ENCODE peak calls at places on chromosome 9, in eight cellular contexts. One of them, this sample, is unnamed.

GRCh38 chr9:5437254-5438216 is at the start of gene PLGRKT:
- DNase-seq in nephron progenitor cell: peak; percentile 88
- DNase-seq in lower lobe of right lung: peak; percentile 98
- DNase-seq in NCI-H69: peak; percentile 97
- DNase-seq in natural killer cell: peak; percentile 85
- DNase-seq in pons: peak; percentile 98
- DNase-seq in stimulated activated CD8-positive, alpha-beta memory T cell treated with anti-CD3 and anti-CD28 coated beads, Interleukin-12 subunit alpha, Interleukin-12 subunit beta, amount 100 ng/mL, for 4 hours: peak; percentile 80
- DNase-seq in ACHN: peak; percentile 93
- DNase-seq in this sample: peak; percentile 94

GRCh38 chr9:97768731-97769130 is 71.6 kb upstream of the XPA start:
- DNase-seq in nephron progenitor cell: no peak
- DNase-seq in lower lobe of right lung: no peak
- DNase-seq in NCI-H69: no peak
- DNase-seq in natural killer cell: no peak
- DNase-seq in pons: no peak
- DNase-seq in stimulated activated CD8-positive, alpha-beta memory T cell treated with anti-CD3 and anti-CD28 coated beads, Interleukin-12 subunit alpha, Interleukin-12 subunit beta, amount 100 ng/mL, for 4 hours: no peak
- DNase-seq in ACHN: no peak
- DNase-seq in this sample: no peak

GRCh38 chr9:1262367-1262766 is 212.2 kb downstream of the DMRT2 start:
- DNase-seq in nephron progenitor cell: no peak
- DNase-seq in lower lobe of right lung: no peak
- DNase-seq in NCI-H69: no peak
- DNase-seq in natural killer cell: no peak
- DNase-seq in pons: no peak
- DNase-seq in stimulated activated CD8-positive, alpha-beta memory T cell treated with anti-CD3 and anti-CD28 coated beads, Interleukin-12 subunit alpha, Interleukin-12 subunit beta, amount 100 ng/mL, for 4 hours: no peak
- DNase-seq in ACHN: no peak
- DNase-seq in this sample: no peak

GRCh38 chr9:97419315-97419867 is 7.5 kb downstream of the TDRD7 start:
- DNase-seq in nephron progenitor cell: no peak
- DNase-seq in lower lobe of right lung: no peak
- DNase-seq in NCI-H69: peak; percentile 50
- DNase-seq in natural killer cell: no peak
- DNase-seq in pons: no peak
- DNase-seq in stimulated activated CD8-positive, alpha-beta memory T cell treated with anti-CD3 and anti-CD28 coated beads, Interleukin-12 subunit alpha, Interleukin-12 subunit beta, amount 100 ng/mL, for 4 hours: no peak
- DNase-seq in ACHN: peak; percentile 7
- DNase-seq in this sample: no peak

GRCh38 chr9:79263666-79264460 is 307.9 kb upstream of the TLE4 start:
- DNase-seq in nephron progenitor cell: no peak
- DNase-seq in lower lobe of right lung: no peak
- DNase-seq in NCI-H69: peak; percentile 95
- DNase-seq in natural killer cell: no peak
- DNase-seq in pons: no peak
- DNase-seq in stimulated activated CD8-positive, alpha-beta memory T cell treated with anti-CD3 and anti-CD28 coated beads, Interleukin-12 subunit alpha, Interleukin-12 subunit beta, amount 100 ng/mL, for 4 hours: no peak
- DNase-seq in ACHN: no peak
- DNase-seq in this sample: no peak

GRCh38 chr9:128160603-128160987 is 530 bp downstream of the BBLN start:
- DNase-seq in nephron progenitor cell: peak; percentile 41
- DNase-seq in lower lobe of right lung: no peak
- DNase-seq in NCI-H69: peak; percentile 51
- DNase-seq in natural killer cell: peak; percentile 26
- DNase-seq in pons: no peak
- DNase-seq in stimulated activated CD8-positive, alpha-beta memory T cell treated with anti-CD3 and anti-CD28 coated beads, Interleukin-12 subunit alpha, Interleukin-12 subunit beta, amount 100 ng/mL, for 4 hours: peak; percentile 55
- DNase-seq in ACHN: no peak
- DNase-seq in this sample: no peak

GRCh38 chr9:125844611-125845010 is 97.4 kb downstream of the PBX3 start:
- DNase-seq in nephron progenitor cell: no peak
- DNase-seq in lower lobe of right lung: no peak
- DNase-seq in NCI-H69: peak; percentile 94
- DNase-seq in natural killer cell: no peak
- DNase-seq in pons: no peak
- DNase-seq in stimulated activated CD8-positive, alpha-beta memory T cell treated with anti-CD3 and anti-CD28 coated beads, Interleukin-12 subunit alpha, Interleukin-12 subunit beta, amount 100 ng/mL, for 4 hours: no peak
- DNase-seq in ACHN: no peak
- DNase-seq in this sample: no peak

GRCh38 chr9:80125731-80126264 is 554.0 kb downstream of the TLE4 start:
- DNase-seq in nephron progenitor cell: no peak
- DNase-seq in lower lobe of right lung: no peak
- DNase-seq in NCI-H69: no peak
- DNase-seq in natural killer cell: no peak
- DNase-seq in pons: no peak
- DNase-seq in stimulated activated CD8-positive, alpha-beta memory T cell treated with anti-CD3 and anti-CD28 coated beads, Interleukin-12 subunit alpha, Interleukin-12 subunit beta, amount 100 ng/mL, for 4 hours: no peak
- DNase-seq in ACHN: no peak
- DNase-seq in this sample: no peak

GRCh38 chr9:130983283-130983670 is 25.7 kb upstream of the LAMC3 start:
- DNase-seq in nephron progenitor cell: no peak
- DNase-seq in lower lobe of right lung: no peak
- DNase-seq in NCI-H69: no peak
- DNase-seq in natural killer cell: no peak
- DNase-seq in pons: no peak
- DNase-seq in stimulated activated CD8-positive, alpha-beta memory T cell treated with anti-CD3 and anti-CD28 coated beads, Interleukin-12 subunit alpha, Interleukin-12 subunit beta, amount 100 ng/mL, for 4 hours: no peak
- DNase-seq in ACHN: no peak
- DNase-seq in this sample: no peak

GRCh38 chr9:22154064-22154463 is 145.0 kb upstream of the CDKN2B start:
- DNase-seq in nephron progenitor cell: no peak
- DNase-seq in lower lobe of right lung: no peak
- DNase-seq in NCI-H69: no peak
- DNase-seq in natural killer cell: no peak
- DNase-seq in pons: no peak
- DNase-seq in stimulated activated CD8-positive, alpha-beta memory T cell treated with anti-CD3 and anti-CD28 coated beads, Interleukin-12 subunit alpha, Interleukin-12 subunit beta, amount 100 ng/mL, for 4 hours: no peak
- DNase-seq in ACHN: no peak
- DNase-seq in this sample: no peak

GRCh38 chr9:33676746-33677505 is 118.4 kb upstream of the PRSS3 start:
- DNase-seq in nephron progenitor cell: peak; percentile 76
- DNase-seq in lower lobe of right lung: peak; percentile 46
- DNase-seq in NCI-H69: peak; percentile 89
- DNase-seq in natural killer cell: peak; percentile 20
- DNase-seq in pons: no peak
- DNase-seq in stimulated activated CD8-positive, alpha-beta memory T cell treated with anti-CD3 and anti-CD28 coated beads, Interleukin-12 subunit alpha, Interleukin-12 subunit beta, amount 100 ng/mL, for 4 hours: peak; percentile 7
- DNase-seq in ACHN: no peak
- DNase-seq in this sample: no peak

GRCh38 chr9:19464764-19465570 is 56.2 kb downstream of the ACER2 start:
- DNase-seq in nephron progenitor cell: peak; percentile 84
- DNase-seq in lower lobe of right lung: peak; percentile 70
- DNase-seq in NCI-H69: peak; percentile 90
- DNase-seq in natural killer cell: peak; percentile 62
- DNase-seq in pons: peak; percentile 49
- DNase-seq in stimulated activated CD8-positive, alpha-beta memory T cell treated with anti-CD3 and anti-CD28 coated beads, Interleukin-12 subunit alpha, Interleukin-12 subunit beta, amount 100 ng/mL, for 4 hours: peak; percentile 48
- DNase-seq in ACHN: peak; percentile 80
- DNase-seq in this sample: peak; percentile 84

GRCh38 chr9:137606005-137606601 is 617 bp downstream of the ARRDC1 start:
- DNase-seq in nephron progenitor cell: peak; percentile 57
- DNase-seq in lower lobe of right lung: peak; percentile 80
- DNase-seq in NCI-H69: peak; percentile 72
- DNase-seq in natural killer cell: no peak
- DNase-seq in pons: no peak
- DNase-seq in stimulated activated CD8-positive, alpha-beta memory T cell treated with anti-CD3 and anti-CD28 coated beads, Interleukin-12 subunit alpha, Interleukin-12 subunit beta, amount 100 ng/mL, for 4 hours: no peak
- DNase-seq in ACHN: no peak
- DNase-seq in this sample: peak; percentile 47

GRCh38 chr9:14752271-14752670 is 29.7 kb upstream of the CER1 start:
- DNase-seq in nephron progenitor cell: no peak
- DNase-seq in lower lobe of right lung: no peak
- DNase-seq in NCI-H69: peak; percentile 67
- DNase-seq in natural killer cell: no peak
- DNase-seq in pons: no peak
- DNase-seq in stimulated activated CD8-positive, alpha-beta memory T cell treated with anti-CD3 and anti-CD28 coated beads, Interleukin-12 subunit alpha, Interleukin-12 subunit beta, amount 100 ng/mL, for 4 hours: no peak
- DNase-seq in ACHN: no peak
- DNase-seq in this sample: no peak

GRCh38 chr9:122193651-122194050 is 33.9 kb downstream of the MORN5 start:
- DNase-seq in nephron progenitor cell: no peak
- DNase-seq in lower lobe of right lung: no peak
- DNase-seq in NCI-H69: no peak
- DNase-seq in natural killer cell: no peak
- DNase-seq in pons: no peak
- DNase-seq in stimulated activated CD8-positive, alpha-beta memory T cell treated with anti-CD3 and anti-CD28 coated beads, Interleukin-12 subunit alpha, Interleukin-12 subunit beta, amount 100 ng/mL, for 4 hours: no peak
- DNase-seq in ACHN: no peak
- DNase-seq in this sample: no peak

GRCh38 chr9:14913366-14913765 is 3.1 kb upstream of the FREM1 start:
- DNase-seq in nephron progenitor cell: no peak
- DNase-seq in lower lobe of right lung: no peak
- DNase-seq in NCI-H69: no peak
- DNase-seq in natural killer cell: no peak
- DNase-seq in pons: no peak
- DNase-seq in stimulated activated CD8-positive, alpha-beta memory T cell treated with anti-CD3 and anti-CD28 coated beads, Interleukin-12 subunit alpha, Interleukin-12 subunit beta, amount 100 ng/mL, for 4 hours: no peak
- DNase-seq in ACHN: no peak
- DNase-seq in this sample: no peak

GRCh38 chr9:136687721-136688223 is 515 bp upstream of the AGPAT2 start:
- DNase-seq in nephron progenitor cell: no peak
- DNase-seq in lower lobe of right lung: peak; percentile 84
- DNase-seq in NCI-H69: no peak
- DNase-seq in natural killer cell: no peak
- DNase-seq in pons: no peak
- DNase-seq in stimulated activated CD8-positive, alpha-beta memory T cell treated with anti-CD3 and anti-CD28 coated beads, Interleukin-12 subunit alpha, Interleukin-12 subunit beta, amount 100 ng/mL, for 4 hours: no peak
- DNase-seq in ACHN: no peak
- DNase-seq in this sample: peak; percentile 39

GRCh38 chr9:132894857-132895846 is 16.5 kb downstream of the SPACA9 start:
- DNase-seq in nephron progenitor cell: no peak
- DNase-seq in lower lobe of right lung: no peak
- DNase-seq in NCI-H69: no peak
- DNase-seq in natural killer cell: no peak
- DNase-seq in pons: peak; percentile 55
- DNase-seq in stimulated activated CD8-positive, alpha-beta memory T cell treated with anti-CD3 and anti-CD28 coated beads, Interleukin-12 subunit alpha, Interleukin-12 subunit beta, amount 100 ng/mL, for 4 hours: no peak
- DNase-seq in ACHN: no peak
- DNase-seq in this sample: no peak

This sample was measured in HT-29.